ENCODE peak calls at places on chromosomes 13 and 19, in five cellular contexts. D is uterus, P is heart left ventricle, X is HepG2, H is tibial nerve. C is an unnamed sample.

GRCh38 chr19:17909017-17909732 is 23.6 kb upstream of the CCDC124 start:
- DNase-seq in H (no peak), P (no peak), D (no peak), X (no peak), C (no peak)

GRCh38 chr19:12065100-12065538 is 588 bp downstream of the ZNF844 start:
- DNase-seq in H (peak), X (no peak), D (no peak), P (no peak), C (peak)

GRCh38 chr19:23884363-23884762 is 30.3 kb upstream of the ZNF726 start:
- DNase-seq in P (no peak), H (no peak), X (no peak), D (no peak), C (no peak)

GRCh38 chr13:109160887-109161669 is 531.7 kb downstream of the MYO16 start:
- DNase-seq in D (no peak), X (no peak), P (no peak), H (no peak), C (peak)

GRCh38 chr13:28324181-28324789 is 170.6 kb downstream of the FLT1 start:
- DNase-seq in X (peak), D (peak), P (peak), H (peak), C (peak)

GRCh38 chr19:34295103-34295502 is 40.7 kb downstream of the GARRE1 start:
- DNase-seq in D (no peak), P (no peak), H (no peak), X (no peak), C (no peak)

GRCh38 chr13:70896136-70896535 is 787.9 kb upstream of the KLHL1 start:
- DNase-seq in H (no peak), P (no peak), X (no peak), D (no peak), C (no peak)

GRCh38 chr19:33214621-33215020 is 11.0 kb downstream of the SLC7A10 start:
- DNase-seq in H (no peak), D (no peak), P (no peak), X (peak), C (no peak)

GRCh38 chr13:76992548-76993001 is 694 bp downstream of the CLN5 start:
- DNase-seq in H (peak), X (no peak), P (no peak), D (peak), C (peak)

GRCh38 chr13:67184247-67184646 is 45.9 kb downstream of the PCDH9 start:
- DNase-seq in P (no peak), H (no peak), X (no peak), D (no peak), C (no peak)

GRCh38 chr13:36745436-36745835 is 71.6 kb downstream of the SERTM1 start:
- DNase-seq in X (no peak), D (no peak), H (no peak), P (no peak), C (no peak)

GRCh38 chr13:27549406-27549981 is 70.8 kb downstream of the LNX2 start:
- DNase-seq in P (no peak), D (no peak), X (no peak), H (no peak), C (no peak)

GRCh38 chr19:15587663-15588062 is 27.4 kb upstream of the CYP4F8 start:
- DNase-seq in H (peak), D (no peak), P (peak), X (no peak), C (peak)

GRCh38 chr13:97431365-97431764 is 2.6 kb upstream of the RAP2A start:
- DNase-seq in X (no peak), D (no peak), P (no peak), H (no peak), C (no peak)

GRCh38 chr19:29687897-29688728 is 22.9 kb downstream of the PLEKHF1 start:
- DNase-seq in P (no peak), H (no peak), X (no peak), D (no peak), C (no peak)

GRCh38 chr13:63517376-63517775 is 2101.7 kb upstream of the PCDH20 start:
- DNase-seq in P (no peak), H (no peak), X (no peak), D (no peak), C (no peak)

GRCh38 chr19:53958168-53958571 is 4.6 kb upstream of the CACNG8 start:
- DNase-seq in H (no peak), D (no peak), P (no peak), X (no peak), C (no peak)

GRCh38 chr19:34366670-34367423 is 1.9 kb downstream of the GPI start:
- DNase-seq in P (no peak), H (no peak), X (no peak), D (no peak), C (no peak)

GRCh38 chr13:50124536-50125305 is 109.5 kb downstream of the KCNRG start:
- DNase-seq in P (peak), D (peak), X (peak), H (peak), C (peak)

GRCh38 chr19:57888107-57888493 is 737 bp downstream of the ZNF814 start:
- DNase-seq in X (no peak), H (no peak), P (no peak), D (no peak), C (peak)

GRCh38 chr13:104314926-104315535 is 1248.8 kb upstream of the SLC10A2 start:
- DNase-seq in X (no peak), H (no peak), D (no peak), P (no peak), C (no peak)

GRCh38 chr19:48398329-48399235 is 5.1 kb downstream of the GRIN2D start:
- DNase-seq in P (peak), X (peak), D (peak), H (peak), C (peak)

GRCh38 chr19:49490287-49491029 is 3.0 kb downstream of the RPL13A start:
- DNase-seq in P (no peak), D (no peak), H (no peak), X (no peak), C (no peak)

GRCh38 chr13:59319276-59319675 is 844.5 kb downstream of the DIAPH3 start:
- DNase-seq in D (no peak), P (no peak), H (no peak), X (no peak), C (no peak)
- TF ChIP-seq CTCF in D (no peak), P (no peak), H (no peak), X (no peak), C (no peak)

GRCh38 chr19:45902651-45903625 is 525 bp upstream of the MYPOP start:
- DNase-seq in D (peak), P (peak), H (peak), X (peak), C (peak)
- TF ChIP-seq POLR2A in D (peak), P (peak), H (peak), X (peak), C (peak)

GRCh38 chr13:48403151-48403631 is 9.7 kb downstream of the LPAR6 start:
- DNase-seq in D (no peak), H (no peak), X (no peak), P (no peak), C (no peak)

GRCh38 chr13:48400820-48401219 is 12.1 kb downstream of the LPAR6 start:
- DNase-seq in P (no peak), X (no peak), D (no peak), H (no peak), C (no peak)

GRCh38 chr13:48403929-48404328 is 9.0 kb downstream of the LPAR6 start:
- DNase-seq in H (no peak), P (no peak), X (no peak), D (no peak), C (no peak)

GRCh38 chr13:48401480-48401879 is 11.4 kb downstream of the LPAR6 start:
- DNase-seq in P (no peak), H (no peak), D (no peak), X (no peak), C (no peak)

GRCh38 chr13:48402325-48402962 is 10.5 kb downstream of the LPAR6 start:
- DNase-seq in P (no peak), H (no peak), D (no peak), X (no peak), C (no peak)
- H3K4me3 ChIP-seq in P (peak), H (no peak), D (no peak), X (no peak), C (no peak)

GRCh38 chr19:39434123-39435076 is 1.3 kb downstream of the RPS16 start:
- DNase-seq in X (no peak), H (no peak), D (no peak), P (no peak), C (no peak)

GRCh38 chr19:39438270-39438934 is 2.7 kb upstream of the RPS16 start:
- DNase-seq in H (no peak), D (no peak), X (peak), P (no peak), C (no peak)

GRCh38 chr19:39433480-39434079 is 2.2 kb downstream of the RPS16 start:
- DNase-seq in P (no peak), H (no peak), X (no peak), D (no peak), C (no peak)

GRCh38 chr19:39436350-39436716 is 584 bp upstream of the RPS16 start:
- DNase-seq in P (no peak), H (no peak), D (no peak), X (no peak), C (no peak)

GRCh38 chr19:39435499-39436349 is at the start of gene RPS16:
- DNase-seq in H (peak), D (peak), X (peak), P (peak), C (peak)
- TF ChIP-seq CTCF in H (no peak), D (peak), X (peak), P (no peak), C (no peak)

GRCh38 chr19:2230029-2230531 is 6.0 kb downstream of the PLEKHJ1 start:
- DNase-seq in H (no peak), D (no peak), P (no peak), X (no peak), C (no peak)

GRCh38 chr19:2232286-2233151 is 3.6 kb downstream of the PLEKHJ1 start:
- DNase-seq in X (no peak), D (no peak), P (no peak), H (no peak), C (no peak)

GRCh38 chr19:2233601-2234280 is 2.4 kb downstream of the PLEKHJ1 start:
- DNase-seq in D (no peak), X (no peak), H (no peak), P (no peak), C (no peak)

GRCh38 chr19:2230807-2231533 is 5.2 kb downstream of the PLEKHJ1 start:
- DNase-seq in P (no peak), X (no peak), D (no peak), H (no peak), C (no peak)

DNA sequence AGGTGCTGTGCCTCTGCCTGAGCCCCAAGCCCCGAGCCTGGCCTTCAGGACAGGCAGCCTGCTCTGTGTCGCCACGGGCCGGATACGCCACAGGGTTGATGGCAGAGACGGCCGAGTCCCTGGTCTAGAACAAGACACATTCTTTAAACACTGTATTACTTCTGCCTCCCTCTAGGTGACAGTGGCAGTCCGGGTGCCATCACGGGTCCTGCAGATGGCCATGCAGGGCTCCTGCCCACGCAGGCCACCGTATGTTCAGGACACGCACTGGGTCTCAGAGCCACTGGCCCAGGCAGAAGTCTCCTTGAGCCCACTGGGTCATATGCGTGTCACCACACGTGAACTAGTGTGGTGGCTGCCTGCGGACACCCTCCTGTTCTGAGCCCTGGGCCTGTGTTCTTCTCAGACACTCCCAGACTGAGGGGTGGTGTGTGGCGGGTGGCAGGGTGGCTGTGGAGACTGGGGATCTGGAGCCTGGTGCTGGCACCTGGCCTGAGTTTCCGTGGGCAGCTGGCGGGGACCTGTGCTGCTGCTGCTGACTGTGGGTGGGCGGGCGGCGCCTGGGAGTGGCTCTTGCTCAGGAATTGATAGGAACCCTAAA is 4.4 kb downstream of the PLEKHJ1 start:
- DNase-seq in D (no peak), X (no peak), H (no peak), P (no peak), C (no peak)
- TF ChIP-seq POLR2A in D (no peak), X (no peak), H (no peak), P (no peak), C (no peak)

GRCh38 chr19:41994521-41994971 is 516 bp upstream of the ATP1A3 start:
- DNase-seq in X (no peak), P (no peak), H (no peak), D (no peak), C (no peak)
- H3K4me3 ChIP-seq in X (no peak), P (peak), H (peak), D (no peak), C (no peak)

C was measured in lower leg skin.